ENCODE peak calls at places on chromosomes 11 and 22, in six cellular contexts. C is CD4-positive, CD25-positive, alpha-beta regulatory T cell; S is cardiac muscle cell; L is Peyer's patch; M is body of pancreas; A is uterus. O is an unnamed sample. For H3K4me1, the result is how much of the 10 kb centered on the place peaks cover.

GRCh38 chr11:111299111-111300026 is 1.0 kb downstream of the POU2AF3 start:
- DNase-seq in C (no peak), A (peak), M (peak), S (peak), L (peak), O (no peak)

GRCh38 chr11:10941429-10941828 is 83.6 kb upstream of the ZBED5 start:
- DNase-seq in S (no peak), L (no peak), M (no peak), A (no peak), C (no peak), O (no peak)

GRCh38 chr11:9600651-9601040 is 27.2 kb downstream of the WEE1 start:
- DNase-seq in A (no peak), M (no peak), L (peak), C (no peak), S (no peak), O (no peak)

GRCh38 chr11:2990617-2991476 is 1.3 kb downstream of the NAP1L4 start:
- DNase-seq in C (peak), L (peak), S (no peak), M (peak), A (no peak), O (peak)

GRCh38 chr11:65911682-65912568 is 6.9 kb downstream of the C11orf68 start:
- DNase-seq in C (no peak), L (no peak), M (peak), A (peak), S (peak), O (peak)

GRCh38 chr11:124622531-124623451 is at the start of gene TBRG1:
- DNase-seq in C (peak), L (peak), S (peak), A (peak), M (peak), O (peak)

GRCh38 chr11:111792955-111793500 is 26.8 kb upstream of the PPP2R1B start:
- DNase-seq in L (no peak), C (no peak), S (peak), M (no peak), A (no peak), O (no peak)

GRCh38 chr11:32420139-32420538 is 15.2 kb downstream of the WT1 start:
- DNase-seq in M (no peak), A (no peak), C (no peak), L (no peak), S (no peak), O (no peak)

GRCh38 chr11:17744151-17744940 is 9.8 kb downstream of the KCNC1 start:
- DNase-seq in C (no peak), A (no peak), S (peak), M (no peak), L (no peak), O (no peak)

GRCh38 chr22:19114984-19115552 is 7.1 kb downstream of the DGCR2 start:
- DNase-seq in M (peak), A (no peak), L (no peak), C (no peak), S (no peak), O (no peak)

GRCh38 chr11:59157433-59157832 is 14.5 kb upstream of the DTX4 start:
- DNase-seq in M (no peak), C (no peak), L (no peak), A (no peak), S (no peak), O (no peak)

GRCh38 chr11:66464916-66465315 is 1.8 kb upstream of the PELI3 start:
- DNase-seq in M (no peak), A (no peak), C (no peak), L (no peak), S (no peak), O (no peak)

GRCh38 chr11:75482931-75483469 is 42.7 kb downstream of the GDPD5 start:
- DNase-seq in M (peak), C (no peak), A (no peak), L (no peak), S (no peak), O (no peak)

GRCh38 chr22:23772315-23773246 is at the start of gene MMP11:
- DNase-seq in S (peak), C (peak), M (peak), A (peak), L (peak), O (peak)

GRCh38 chr11:67490727-67491065 is 7.9 kb downstream of the AIP start:
- DNase-seq in A (no peak), M (no peak), C (no peak), S (no peak), L (no peak), O (no peak)

GRCh38 chr11:114098927-114099326 is 39.4 kb downstream of the ZBTB16 start:
- DNase-seq in S (no peak), M (peak), A (no peak), L (no peak), C (no peak), O (no peak)

GRCh38 chr22:43745783-43746356 is 66.2 kb downstream of the EFCAB6 start:
- DNase-seq in S (no peak), L (no peak), M (no peak), A (no peak), C (no peak), O (no peak)

GRCh38 chr11:14852571-14853177 is 39.4 kb downstream of the CYP2R1 start:
- DNase-seq in L (no peak), M (no peak), A (no peak), S (no peak), C (no peak), O (no peak)

GRCh38 chr22:23023294-23023693 is 47.0 kb upstream of the GNAZ start:
- DNase-seq in M (no peak), L (no peak), A (no peak), C (no peak), S (no peak), O (no peak)

GRCh38 chr11:118627566-118627965 is 20.2 kb downstream of the PHLDB1 start:
- DNase-seq in C (no peak), M (no peak), L (no peak), S (no peak), A (no peak), O (no peak)

GRCh38 chr22:47032956-47033647 is 270.7 kb downstream of the TBC1D22A start:
- DNase-seq in S (no peak), C (no peak), A (no peak), L (no peak), M (peak), O (no peak)

GRCh38 chr11:121688860-121689614 is 236.3 kb upstream of the SORL1-AS1 start:
- DNase-seq in M (peak), S (no peak), A (no peak), L (no peak), C (no peak), O (no peak)

GRCh38 chr11:35859311-35859710 is 84.6 kb upstream of the LDLRAD3 start:
- DNase-seq in L (no peak), M (no peak), S (peak), A (no peak), C (no peak), O (no peak)

GRCh38 chr11:64258946-64259532 is 7.7 kb downstream of the PLCB3 start:
- DNase-seq in L (no peak), S (no peak), C (no peak), M (no peak), A (no peak), O (no peak)

GRCh38 chr11:35418847-35419712 is at the start of gene SLC1A2:
- DNase-seq in C (peak), M (peak), A (peak), S (peak), L (no peak), O (no peak)

GRCh38 chr11:126436209-126436608 is 80.7 kb downstream of the ST3GAL4 start:
- DNase-seq in S (no peak), C (no peak), M (no peak), L (no peak), A (no peak), O (no peak)

DNA sequence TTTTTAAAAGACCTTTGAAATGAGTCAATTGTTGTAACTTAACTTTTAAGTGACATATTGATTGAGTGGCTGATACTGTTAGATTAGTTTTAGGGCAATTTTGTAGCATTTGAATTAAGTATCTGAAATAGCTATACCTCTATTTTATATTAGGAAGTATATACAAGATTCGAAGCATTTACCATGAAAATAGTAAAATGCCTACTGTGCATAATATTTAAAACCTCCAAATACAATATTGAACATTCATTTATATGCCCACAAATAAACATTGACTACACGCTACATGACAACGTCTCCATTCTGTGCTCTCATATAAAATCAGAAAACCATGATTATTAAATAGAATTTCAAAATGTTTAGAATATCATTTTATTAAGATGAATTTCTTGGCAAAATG is 14.5 kb downstream of the SOX6 start:
- DNase-seq in L (no peak), C (no peak), M (no peak), S (no peak), A (no peak), O (no peak)
- H3K4me1 ChIP-seq in L (under half), C (under half), M (under half), S (under half), A (under half), O (under half)

GRCh38 chr22:28795071-28795693 is 5.2 kb downstream of the XBP1 start:
- DNase-seq in C (no peak), A (no peak), M (peak), S (no peak), L (no peak), O (no peak)
- H3K4me1 ChIP-seq in C (under half), A (under half), M (half or more), S (under half), L (under half), O (under half)

GRCh38 chr11:76767659-76768058 is 15.5 kb upstream of the TSKU start:
- DNase-seq in M (no peak), A (no peak), L (no peak), S (no peak), C (no peak), O (no peak)
- H3K4me1 ChIP-seq in M (half or more), A (under half), L (under half), S (under half), C (under half), O (under half)

GRCh38 chr11:100734743-100735527 is 47.8 kb downstream of the ARHGAP42 start:
- DNase-seq in L (no peak), S (no peak), C (no peak), M (no peak), A (no peak), O (no peak)

GRCh38 chr11:100730266-100730665 is 43.2 kb downstream of the ARHGAP42 start:
- DNase-seq in C (no peak), S (peak), M (no peak), L (no peak), A (no peak), O (no peak)

GRCh38 chr11:100727410-100727809 is 40.3 kb downstream of the ARHGAP42 start:
- DNase-seq in C (no peak), L (no peak), M (no peak), S (peak), A (no peak), O (no peak)

GRCh38 chr11:100732949-100733348 is 45.9 kb downstream of the ARHGAP42 start:
- DNase-seq in L (no peak), M (no peak), A (no peak), S (no peak), C (no peak), O (no peak)

GRCh38 chr11:100731471-100731870 is 44.4 kb downstream of the ARHGAP42 start:
- DNase-seq in A (no peak), S (no peak), C (no peak), L (no peak), M (no peak), O (no peak)
- H3K4me1 ChIP-seq in A (under half), S (half or more), C (under half), L (under half), M (under half), O (under half)

O was measured in HAP-1.